ENCODE peak calls at places on chromosomes 3 and 15, in five cellular contexts. P is tibial nerve, E is esophagus muscularis mucosa, O is colonic mucosa, G is Caco-2. H is an unnamed sample.

GRCh38 chr3:130276203-130276803 is 69.2 kb upstream of the COL6A5 start:
- DNase-seq in E (no peak), G (no peak), P (no peak), O (peak; percentile 22), H (no peak)

GRCh38 chr3:151404316-151404715 is 19.8 kb upstream of the P2RY12 start:
- DNase-seq in E (no peak), P (no peak), G (no peak), O (no peak), H (no peak)

GRCh38 chr3:84209473-84209872 is 749.3 kb upstream of the CADM2 start:
- DNase-seq in O (no peak), G (no peak), E (no peak), P (no peak), H (no peak)

GRCh38 chr3:76954412-76954811 is 85.5 kb upstream of the ROBO2 start:
- DNase-seq in G (no peak), O (no peak), P (no peak), E (no peak), H (no peak)

GRCh38 chr15:48963524-48964113 is at the start of gene SHC4:
- DNase-seq in P (peak; percentile 70), E (no peak), G (no peak), O (peak; percentile 54), H (peak; percentile 86)

GRCh38 chr3:16119887-16120286 is 54.6 kb upstream of the GALNT15 start:
- DNase-seq in P (no peak), E (no peak), G (no peak), O (no peak), H (no peak)

GRCh38 chr3:46970391-46971091 is 6.0 kb downstream of the CCDC12 start:
- DNase-seq in G (peak; percentile 37), E (no peak), O (no peak), P (no peak), H (no peak)

GRCh38 chr3:60979861-60980739 is 271.2 kb downstream of the FHIT start:
- DNase-seq in O (no peak), G (no peak), E (no peak), P (no peak), H (no peak)

GRCh38 chr3:46663611-46664135 is 29.8 kb downstream of the ALS2CL start:
- DNase-seq in O (peak; percentile 16), G (no peak), P (no peak), E (no peak), H (no peak)

GRCh38 chr15:62334581-62334980 is 169.5 kb upstream of the C2CD4B start:
- DNase-seq in G (no peak), P (no peak), O (no peak), E (no peak), H (no peak)

GRCh38 chr15:68300115-68300940 is 22.8 kb downstream of the FEM1B start:
- DNase-seq in G (peak; percentile 65), E (no peak), P (no peak), O (peak; percentile 70), H (no peak)

GRCh38 chr3:123392871-123393620 is 55.8 kb downstream of the ADCY5 start:
- DNase-seq in P (no peak), G (no peak), O (no peak), E (no peak), H (no peak)

GRCh38 chr3:194522579-194523046 is 35.8 kb upstream of the ATP13A3 start:
- DNase-seq in E (no peak), G (no peak), P (no peak), O (no peak), H (no peak)

GRCh38 chr3:93843981-93844380 is 129.7 kb downstream of the PROS1 start:
- DNase-seq in G (no peak), P (no peak), E (no peak), O (no peak), H (no peak)

GRCh38 chr3:159632847-159633246 is 355.8 kb upstream of the IL12A start:
- DNase-seq in O (no peak), G (no peak), P (no peak), E (no peak), H (no peak)

GRCh38 chr3:4322635-4323034 is 19.5 kb downstream of the SETMAR start:
- DNase-seq in G (no peak), E (no peak), P (no peak), O (no peak), H (no peak)

GRCh38 chr3:143769663-143770062 is 78.6 kb downstream of the SLC9A9 start:
- DNase-seq in P (no peak), E (no peak), O (no peak), G (no peak), H (no peak)

GRCh38 chr3:99969133-99969532 is 145.2 kb downstream of the FILIP1L start:
- DNase-seq in P (no peak), E (no peak), G (no peak), O (no peak), H (no peak)

GRCh38 chr15:24394303-24394702 is 281.3 kb upstream of the NPAP1 start:
- DNase-seq in O (no peak), E (no peak), P (no peak), G (no peak), H (no peak)

GRCh38 chr15:55789066-55789660 is 46.2 kb upstream of the PRTG start:
- DNase-seq in P (peak; percentile 16), G (no peak), O (peak; percentile 38), E (no peak), H (no peak)

GRCh38 chr15:74642328-74642723 is 26.7 kb downstream of the CLK3 start:
- DNase-seq in E (no peak), G (peak; percentile 84), O (no peak), P (no peak), H (no peak)

GRCh38 chr15:80760971-80761370 is 18.2 kb upstream of the CEMIP start:
- DNase-seq in E (no peak), G (no peak), P (no peak), O (no peak), H (no peak)

GRCh38 chr3:153172796-153173757 is 11.1 kb downstream of the RAP2B start:
- DNase-seq in O (no peak), G (no peak), P (no peak), E (no peak), H (no peak)

DNA sequence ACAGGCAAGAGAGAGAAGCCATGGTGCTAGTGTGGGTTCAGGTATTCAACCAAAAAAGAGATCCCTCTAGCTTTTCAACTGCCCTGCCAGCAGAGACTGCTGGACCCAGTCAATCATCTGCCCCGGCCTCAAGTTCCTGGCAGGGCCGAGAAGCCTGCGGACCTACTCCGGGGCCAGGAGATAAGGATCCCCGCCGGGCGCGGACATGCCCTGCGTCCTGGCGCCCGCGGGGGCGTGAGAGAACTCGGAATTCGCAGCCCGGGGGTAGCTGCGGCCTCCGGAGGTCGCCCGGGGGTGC is 821 bp upstream of the MAGI1 start:
- DNase-seq in E (no peak), G (peak; percentile 69), O (peak; percentile 48), P (no peak), H (no peak)
- TF ChIP-seq CTCF in E (no peak), G (peak; percentile 23), O (no peak), P (no peak), H (no peak)

GRCh38 chr15:42494998-42495360 is 455 bp upstream of the SNAP23 start:
- DNase-seq in G (no peak), P (no peak), O (peak; percentile 93), E (no peak), H (no peak)

GRCh38 chr15:42491540-42492225 is 742 bp upstream of the ZNF106 start:
- DNase-seq in G (no peak), O (no peak), P (no peak), E (no peak), H (no peak)

GRCh38 chr15:42490246-42490742 is 647 bp downstream of the ZNF106 start:
- DNase-seq in G (no peak), O (no peak), E (no peak), P (no peak), H (no peak)

GRCh38 chr15:42493694-42494093 is 1.7 kb upstream of the SNAP23 start:
- DNase-seq in G (no peak), E (no peak), P (no peak), O (no peak), H (no peak)

GRCh38 chr15:42490743-42491539 is at the start of gene ZNF106:
- DNase-seq in P (peak; percentile 54), O (peak; percentile 90), G (peak; percentile 88), E (peak; percentile 95), H (peak; percentile 97)
- TF ChIP-seq CTCF in P (no peak), O (no peak), G (no peak), E (no peak), H (no peak)

DNA sequence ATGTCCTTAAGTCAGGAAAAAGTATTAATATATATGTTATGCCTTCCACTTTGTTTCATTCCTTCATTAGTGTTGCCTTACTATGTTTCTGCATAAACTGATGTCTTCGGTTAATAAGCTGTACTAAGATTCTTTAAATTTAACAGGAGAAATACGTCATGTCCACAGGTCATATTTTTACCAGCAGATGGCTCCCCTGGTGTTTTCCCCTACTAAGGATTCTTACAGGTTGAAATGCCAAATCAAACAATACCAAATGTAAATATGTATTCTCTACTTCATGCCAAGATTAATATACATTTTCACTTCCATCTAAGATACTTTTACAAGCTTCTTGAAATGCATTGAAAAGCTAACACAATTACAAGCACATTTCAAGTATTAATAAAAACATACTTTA is 1602.1 kb downstream of the SI start:
- DNase-seq in P (no peak), E (no peak), O (no peak), G (no peak), H (no peak)
- TF ChIP-seq CTCF in P (no peak), E (no peak), O (no peak), G (peak; percentile 17), H (peak; percentile 56)

GRCh38 chr3:111864821-111865656 is 6.0 kb downstream of the PHLDB2 start:
- DNase-seq in P (no peak), E (no peak), O (no peak), G (no peak), H (no peak)
- TF ChIP-seq CTCF in P (no peak), E (no peak), O (no peak), G (peak; percentile 35), H (peak; percentile 54)

GRCh38 chr3:63473641-63474166 is 178.8 kb upstream of the SNTN start:
- DNase-seq in G (no peak), E (no peak), P (no peak), O (no peak), H (no peak)

GRCh38 chr3:63470745-63471144 is 181.7 kb upstream of the SNTN start:
- DNase-seq in O (no peak), P (no peak), G (no peak), E (no peak), H (no peak)

GRCh38 chr3:63477494-63478129 is 174.9 kb upstream of the SNTN start:
- DNase-seq in O (no peak), G (no peak), E (no peak), P (no peak), H (no peak)

GRCh38 chr3:63467392-63467791 is 185.1 kb upstream of the SNTN start:
- DNase-seq in G (no peak), P (no peak), O (no peak), E (no peak), H (no peak)

GRCh38 chr3:63471781-63472180 is 180.7 kb upstream of the SNTN start:
- DNase-seq in P (no peak), G (no peak), O (no peak), E (no peak), H (no peak)
- TF ChIP-seq CTCF in P (no peak), G (no peak), O (no peak), E (no peak), H (no peak)

DNA sequence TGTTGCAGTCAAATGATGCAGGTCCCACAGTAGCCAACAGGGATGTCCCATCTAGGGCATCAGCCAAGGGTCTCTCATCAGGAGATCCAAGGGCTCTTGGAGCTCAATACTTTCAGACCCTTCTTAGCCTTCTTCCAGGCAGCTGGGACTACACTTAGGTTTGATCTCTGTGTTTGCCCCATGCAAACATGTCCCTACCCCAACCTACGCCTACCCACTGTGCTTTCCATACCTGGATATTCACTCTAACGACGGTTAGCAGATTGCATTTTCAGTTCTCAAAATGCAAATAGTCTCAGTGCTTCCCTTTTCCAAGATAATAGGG is 837 bp upstream of the CEP70 start:
- DNase-seq in O (no peak), G (no peak), E (no peak), P (no peak), H (no peak)
- TF ChIP-seq CTCF in O (no peak), G (no peak), E (no peak), P (no peak), H (no peak)